ENCODE peak calls at places on chromosomes 13 and 19, in ten cellular contexts. One of them, this sample, is unnamed. For H3K4me1 and H3K36me3, the result is how much of the 10 kb centered on the place peaks cover.

GRCh38 chr13:68046900-68047299 is 816.8 kb upstream of the PCDH9 start:
- DNase-seq in esophagus muscularis mucosa: no peak
- DNase-seq in IMR-90: no peak
- DNase-seq in uterus: no peak
- DNase-seq in esophagus squamous epithelium: no peak
- DNase-seq in thyroid gland: no peak
- DNase-seq in Peyer's patch: no peak
- DNase-seq in breast epithelium: no peak
- DNase-seq in heart left ventricle: no peak
- DNase-seq in body of pancreas: no peak
- DNase-seq in this sample: no peak

GRCh38 chr13:113155982-113156655 is 2.3 kb upstream of the PROZ start:
- DNase-seq in uterus: no peak
- DNase-seq in thyroid gland: no peak
- DNase-seq in body of pancreas: no peak
- DNase-seq in Peyer's patch: no peak
- DNase-seq in heart left ventricle: no peak
- DNase-seq in esophagus squamous epithelium: no peak
- DNase-seq in IMR-90: no peak
- DNase-seq in breast epithelium: no peak
- DNase-seq in esophagus muscularis mucosa: no peak
- DNase-seq in this sample: no peak

GRCh38 chr19:23437901-23438300 is 42.6 kb upstream of the ZNF91 start:
- DNase-seq in esophagus muscularis mucosa: peak
- DNase-seq in esophagus squamous epithelium: no peak
- DNase-seq in uterus: no peak
- DNase-seq in breast epithelium: no peak
- DNase-seq in Peyer's patch: no peak
- DNase-seq in IMR-90: no peak
- DNase-seq in thyroid gland: no peak
- DNase-seq in body of pancreas: no peak
- DNase-seq in heart left ventricle: no peak
- DNase-seq in this sample: no peak

GRCh38 chr19:30222993-30223865 is 149.0 kb upstream of the ZNF536 start:
- DNase-seq in esophagus squamous epithelium: no peak
- DNase-seq in thyroid gland: peak
- DNase-seq in body of pancreas: no peak
- DNase-seq in uterus: no peak
- DNase-seq in heart left ventricle: no peak
- DNase-seq in esophagus muscularis mucosa: no peak
- DNase-seq in Peyer's patch: no peak
- DNase-seq in breast epithelium: no peak
- DNase-seq in IMR-90: no peak
- DNase-seq in this sample: no peak

GRCh38 chr19:15400521-15401396 is 18.0 kb downstream of the AKAP8L start:
- DNase-seq in heart left ventricle: no peak
- DNase-seq in Peyer's patch: no peak
- DNase-seq in esophagus squamous epithelium: no peak
- DNase-seq in IMR-90: no peak
- DNase-seq in breast epithelium: no peak
- DNase-seq in esophagus muscularis mucosa: no peak
- DNase-seq in thyroid gland: no peak
- DNase-seq in uterus: no peak
- DNase-seq in body of pancreas: no peak
- DNase-seq in this sample: no peak

GRCh38 chr13:105139380-105140285 is 1395.8 kb downstream of the EFNB2 start:
- DNase-seq in heart left ventricle: peak
- DNase-seq in thyroid gland: peak
- DNase-seq in IMR-90: peak
- DNase-seq in esophagus squamous epithelium: peak
- DNase-seq in body of pancreas: no peak
- DNase-seq in breast epithelium: no peak
- DNase-seq in esophagus muscularis mucosa: no peak
- DNase-seq in uterus: no peak
- DNase-seq in Peyer's patch: peak
- DNase-seq in this sample: peak

GRCh38 chr19:33512021-33512420 is 9.6 kb downstream of the PEPD start:
- DNase-seq in uterus: no peak
- DNase-seq in thyroid gland: no peak
- DNase-seq in breast epithelium: no peak
- DNase-seq in esophagus muscularis mucosa: no peak
- DNase-seq in heart left ventricle: no peak
- DNase-seq in body of pancreas: no peak
- DNase-seq in Peyer's patch: no peak
- DNase-seq in IMR-90: no peak
- DNase-seq in esophagus squamous epithelium: no peak
- DNase-seq in this sample: no peak

GRCh38 chr13:35349673-35350278 is 126.7 kb downstream of the MAB21L1 start:
- DNase-seq in uterus: no peak
- DNase-seq in heart left ventricle: no peak
- DNase-seq in Peyer's patch: no peak
- DNase-seq in esophagus squamous epithelium: no peak
- DNase-seq in body of pancreas: no peak
- DNase-seq in thyroid gland: no peak
- DNase-seq in IMR-90: no peak
- DNase-seq in breast epithelium: no peak
- DNase-seq in esophagus muscularis mucosa: no peak
- DNase-seq in this sample: no peak

GRCh38 chr19:4057913-4058695 is 8.6 kb downstream of the ZBTB7A start:
- DNase-seq in body of pancreas: peak
- DNase-seq in breast epithelium: peak
- DNase-seq in esophagus muscularis mucosa: peak
- DNase-seq in IMR-90: peak
- DNase-seq in heart left ventricle: peak
- DNase-seq in uterus: peak
- DNase-seq in thyroid gland: peak
- DNase-seq in esophagus squamous epithelium: no peak
- DNase-seq in Peyer's patch: no peak
- DNase-seq in this sample: peak

GRCh38 chr19:33310606-33311325 is 8.4 kb upstream of the CEBPA start:
- DNase-seq in thyroid gland: peak
- DNase-seq in esophagus muscularis mucosa: no peak
- DNase-seq in breast epithelium: no peak
- DNase-seq in heart left ventricle: no peak
- DNase-seq in Peyer's patch: no peak
- DNase-seq in body of pancreas: peak
- DNase-seq in uterus: no peak
- DNase-seq in IMR-90: no peak
- DNase-seq in esophagus squamous epithelium: no peak
- DNase-seq in this sample: no peak

GRCh38 chr19:57708641-57709354 is at the start of gene ZNF154:
- DNase-seq in Peyer's patch: peak
- DNase-seq in breast epithelium: no peak
- DNase-seq in uterus: no peak
- DNase-seq in esophagus muscularis mucosa: no peak
- DNase-seq in IMR-90: peak
- DNase-seq in heart left ventricle: no peak
- DNase-seq in thyroid gland: peak
- DNase-seq in body of pancreas: peak
- DNase-seq in esophagus squamous epithelium: no peak
- DNase-seq in this sample: no peak

GRCh38 chr19:39846678-39847486 is 703 bp upstream of the FBL start:
- DNase-seq in heart left ventricle: peak
- DNase-seq in uterus: no peak
- DNase-seq in body of pancreas: no peak
- DNase-seq in Peyer's patch: no peak
- DNase-seq in thyroid gland: no peak
- DNase-seq in breast epithelium: no peak
- DNase-seq in IMR-90: no peak
- DNase-seq in esophagus squamous epithelium: no peak
- DNase-seq in esophagus muscularis mucosa: no peak
- DNase-seq in this sample: no peak

GRCh38 chr19:36488816-36489138 is 584 bp downstream of the ZNF566 start:
- DNase-seq in thyroid gland: peak
- DNase-seq in Peyer's patch: peak
- DNase-seq in IMR-90: no peak
- DNase-seq in breast epithelium: no peak
- DNase-seq in esophagus muscularis mucosa: no peak
- DNase-seq in body of pancreas: peak
- DNase-seq in esophagus squamous epithelium: no peak
- DNase-seq in heart left ventricle: no peak
- DNase-seq in uterus: no peak
- DNase-seq in this sample: no peak

GRCh38 chr13:114067886-114068722 is 64.3 kb downstream of the RASA3 start:
- DNase-seq in uterus: no peak
- DNase-seq in Peyer's patch: peak
- DNase-seq in body of pancreas: no peak
- DNase-seq in IMR-90: no peak
- DNase-seq in thyroid gland: no peak
- DNase-seq in esophagus squamous epithelium: no peak
- DNase-seq in heart left ventricle: peak
- DNase-seq in esophagus muscularis mucosa: no peak
- DNase-seq in breast epithelium: no peak
- DNase-seq in this sample: no peak

GRCh38 chr13:109869312-109870237 is 83.2 kb upstream of the IRS2 start:
- DNase-seq in esophagus muscularis mucosa: peak
- DNase-seq in uterus: peak
- DNase-seq in breast epithelium: peak
- DNase-seq in heart left ventricle: peak
- DNase-seq in Peyer's patch: no peak
- DNase-seq in esophagus squamous epithelium: no peak
- DNase-seq in thyroid gland: peak
- DNase-seq in IMR-90: peak
- DNase-seq in body of pancreas: peak
- DNase-seq in this sample: no peak

GRCh38 chr19:54369082-54369691 is 4.5 kb upstream of the LAIR1 start:
- DNase-seq in body of pancreas: no peak
- DNase-seq in Peyer's patch: no peak
- DNase-seq in heart left ventricle: no peak
- DNase-seq in breast epithelium: no peak
- DNase-seq in esophagus muscularis mucosa: no peak
- DNase-seq in thyroid gland: no peak
- DNase-seq in IMR-90: no peak
- DNase-seq in esophagus squamous epithelium: no peak
- DNase-seq in uterus: no peak
- DNase-seq in this sample: no peak

GRCh38 chr19:43474986-43475705 is 9.7 kb upstream of the LYPD3 start:
- DNase-seq in thyroid gland: peak
- DNase-seq in body of pancreas: peak
- DNase-seq in IMR-90: peak
- DNase-seq in heart left ventricle: peak
- DNase-seq in uterus: peak
- DNase-seq in breast epithelium: peak
- DNase-seq in esophagus squamous epithelium: peak
- DNase-seq in Peyer's patch: peak
- DNase-seq in esophagus muscularis mucosa: peak
- DNase-seq in this sample: peak

GRCh38 chr13:41179593-41180250 is 14.6 kb downstream of the KBTBD7 start:
- DNase-seq in thyroid gland: no peak
- DNase-seq in body of pancreas: no peak
- DNase-seq in breast epithelium: no peak
- DNase-seq in esophagus squamous epithelium: no peak
- DNase-seq in heart left ventricle: no peak
- DNase-seq in uterus: no peak
- DNase-seq in esophagus muscularis mucosa: no peak
- DNase-seq in Peyer's patch: no peak
- DNase-seq in IMR-90: peak
- DNase-seq in this sample: no peak

GRCh38 chr19:10110972-10111317 is 548 bp upstream of the P2RY11 start:
- DNase-seq in esophagus muscularis mucosa: no peak
- DNase-seq in breast epithelium: no peak
- DNase-seq in esophagus squamous epithelium: no peak
- DNase-seq in heart left ventricle: no peak
- DNase-seq in Peyer's patch: no peak
- DNase-seq in IMR-90: no peak
- DNase-seq in body of pancreas: no peak
- DNase-seq in uterus: no peak
- DNase-seq in thyroid gland: no peak
- DNase-seq in this sample: no peak
- H3K4me1 ChIP-seq in esophagus muscularis mucosa: under half
- H3K4me1 ChIP-seq in breast epithelium: under half
- H3K4me1 ChIP-seq in esophagus squamous epithelium: half or more
- H3K4me1 ChIP-seq in heart left ventricle: under half
- H3K4me1 ChIP-seq in Peyer's patch: under half
- H3K4me1 ChIP-seq in IMR-90: under half
- H3K4me1 ChIP-seq in body of pancreas: under half
- H3K4me1 ChIP-seq in uterus: under half
- H3K4me1 ChIP-seq in thyroid gland: under half
- H3K4me1 ChIP-seq in this sample: under half

GRCh38 chr19:46413262-46414031 is at the start of gene CCDC8:
- DNase-seq in Peyer's patch: no peak
- DNase-seq in heart left ventricle: peak
- DNase-seq in esophagus muscularis mucosa: no peak
- DNase-seq in breast epithelium: peak
- DNase-seq in thyroid gland: peak
- DNase-seq in IMR-90: peak
- DNase-seq in esophagus squamous epithelium: no peak
- DNase-seq in uterus: peak
- DNase-seq in body of pancreas: peak
- DNase-seq in this sample: peak
- TF ChIP-seq POLR2A in Peyer's patch: no peak
- TF ChIP-seq POLR2A in heart left ventricle: peak
- TF ChIP-seq POLR2A in esophagus muscularis mucosa: no peak
- TF ChIP-seq POLR2A in breast epithelium: peak
- TF ChIP-seq POLR2A in thyroid gland: peak
- TF ChIP-seq POLR2A in IMR-90: peak
- TF ChIP-seq POLR2A in esophagus squamous epithelium: no peak
- TF ChIP-seq POLR2A in uterus: peak
- TF ChIP-seq POLR2A in body of pancreas: peak
- TF ChIP-seq POLR2A in this sample: peak

DNA sequence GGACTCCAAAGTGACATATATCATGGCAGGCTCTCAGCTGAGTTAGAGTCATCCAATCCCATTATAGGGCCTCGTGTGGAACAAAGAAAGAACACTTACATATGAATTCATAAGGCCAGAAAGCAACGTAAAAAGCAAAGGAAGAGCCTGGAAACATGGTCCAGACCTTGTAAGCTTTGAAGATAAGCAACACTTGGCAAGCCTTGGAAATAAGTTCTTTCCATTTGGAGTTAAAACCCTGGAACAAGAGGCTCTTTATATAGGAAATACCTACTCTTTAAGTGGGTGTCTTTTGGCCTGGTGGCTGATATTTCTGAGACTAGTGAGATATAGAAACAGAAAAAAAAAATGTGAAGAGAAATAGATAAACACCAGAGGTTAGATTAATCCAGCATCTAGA is 49.4 kb downstream of the ZAR1L start:
- DNase-seq in esophagus muscularis mucosa: no peak
- DNase-seq in uterus: no peak
- DNase-seq in IMR-90: no peak
- DNase-seq in heart left ventricle: no peak
- DNase-seq in thyroid gland: no peak
- DNase-seq in esophagus squamous epithelium: no peak
- DNase-seq in Peyer's patch: no peak
- DNase-seq in body of pancreas: no peak
- DNase-seq in breast epithelium: no peak
- DNase-seq in this sample: no peak
- H3K36me3 ChIP-seq in esophagus muscularis mucosa: under half
- H3K36me3 ChIP-seq in uterus: under half
- H3K36me3 ChIP-seq in IMR-90: under half
- H3K36me3 ChIP-seq in heart left ventricle: under half
- H3K36me3 ChIP-seq in thyroid gland: under half
- H3K36me3 ChIP-seq in esophagus squamous epithelium: under half
- H3K36me3 ChIP-seq in Peyer's patch: under half
- H3K36me3 ChIP-seq in body of pancreas: under half
- H3K36me3 ChIP-seq in breast epithelium: under half
- H3K36me3 ChIP-seq in this sample: under half

DNA sequence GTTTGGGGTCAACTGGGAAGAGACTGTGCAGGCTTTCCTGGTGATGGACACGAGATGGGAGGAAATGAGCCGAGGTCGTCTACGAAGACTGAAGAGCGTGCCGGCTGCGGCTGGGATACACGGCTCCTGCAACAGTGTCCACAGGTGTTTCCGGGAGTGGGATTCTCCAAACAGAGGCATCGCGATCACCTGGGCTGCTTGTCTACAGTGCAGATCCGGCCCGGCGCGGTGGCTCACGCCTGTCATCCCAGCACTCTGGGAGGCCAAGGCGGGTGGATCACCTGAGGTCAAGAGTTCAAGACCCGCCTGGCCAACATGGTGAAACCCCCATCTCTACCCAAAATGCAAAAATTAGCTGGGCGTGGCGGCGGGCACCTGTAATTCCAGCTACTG is 11.6 kb upstream of the SLC39A3 start:
- DNase-seq in heart left ventricle: no peak
- DNase-seq in esophagus muscularis mucosa: no peak
- DNase-seq in uterus: no peak
- DNase-seq in esophagus squamous epithelium: no peak
- DNase-seq in breast epithelium: no peak
- DNase-seq in thyroid gland: no peak
- DNase-seq in Peyer's patch: no peak
- DNase-seq in IMR-90: no peak
- DNase-seq in body of pancreas: no peak
- DNase-seq in this sample: no peak
- H3K4me1 ChIP-seq in heart left ventricle: under half
- H3K4me1 ChIP-seq in esophagus muscularis mucosa: under half
- H3K4me1 ChIP-seq in uterus: under half
- H3K4me1 ChIP-seq in esophagus squamous epithelium: under half
- H3K4me1 ChIP-seq in breast epithelium: under half
- H3K4me1 ChIP-seq in thyroid gland: under half
- H3K4me1 ChIP-seq in Peyer's patch: under half
- H3K4me1 ChIP-seq in IMR-90: under half
- H3K4me1 ChIP-seq in body of pancreas: under half
- H3K4me1 ChIP-seq in this sample: under half

This sample was measured in tibial nerve.